ENCODE peak calls at places on chromosome 15, in four cellular contexts. C is glutamatergic neuron; V is effector CD4-positive, alpha-beta T cell; R is NCI-H1092. Q is an unnamed sample.

GRCh38 chr15:58545307-58546065 is 113.7 kb downstream of the LIPC start:
- DNase-seq in C (no peak), R (no peak), V (no peak), Q (no peak)

GRCh38 chr15:40091861-40092415 is 16.7 kb downstream of the BMF start:
- DNase-seq in R (no peak), C (no peak), V (no peak), Q (no peak)

GRCh38 chr15:36468746-36469145 is 110.7 kb upstream of the CDIN1 start:
- DNase-seq in V (no peak), C (no peak), R (no peak), Q (no peak)

GRCh38 chr15:70504305-70504951 is 258.9 kb downstream of the UACA start:
- DNase-seq in V (no peak), R (no peak), C (no peak), Q (no peak)

GRCh38 chr15:39230205-39230916 is 350.5 kb upstream of the THBS1 start:
- DNase-seq in V (no peak), R (no peak), C (no peak), Q (no peak)

GRCh38 chr15:61299060-61299763 is 70.1 kb upstream of the RORA start:
- DNase-seq in R (no peak), V (no peak), C (no peak), Q (no peak)

GRCh38 chr15:50065264-50065663 is 53.8 kb downstream of the ATP8B4 start:
- DNase-seq in C (no peak), V (no peak), R (no peak), Q (no peak)

GRCh38 chr15:89794627-89795241 is 18.6 kb downstream of the MESP2 start:
- DNase-seq in C (no peak), R (no peak), V (no peak), Q (no peak)

GRCh38 chr15:57824186-57824585 is 117.7 kb downstream of the POLR2M start:
- DNase-seq in V (no peak), C (no peak), R (no peak), Q (no peak)

GRCh38 chr15:61528590-61528929 is 299.5 kb upstream of the RORA start:
- DNase-seq in R (no peak), V (no peak), C (no peak), Q (no peak)

GRCh38 chr15:65184305-65184943 is 718 bp downstream of the CLPX start:
- DNase-seq in R (no peak), V (no peak), C (peak), Q (no peak)

GRCh38 chr15:78024141-78024567 is 53.4 kb downstream of the TBC1D2B start:
- DNase-seq in R (no peak), C (no peak), V (no peak), Q (no peak)

GRCh38 chr15:92884459-92884812 is 15.7 kb upstream of the CHD2 start:
- DNase-seq in V (no peak), C (no peak), R (no peak), Q (no peak)

GRCh38 chr15:98914626-98915025 is 93.0 kb downstream of the PGPEP1L start:
- DNase-seq in C (no peak), R (no peak), V (no peak), Q (no peak)

GRCh38 chr15:20645956-20646355 is 104.4 kb upstream of the GOLGA6L6 start:
- DNase-seq in R (no peak), C (no peak), V (no peak), Q (no peak)

GRCh38 chr15:68152342-68152741 is 52.8 kb downstream of the CALML4 start:
- DNase-seq in R (no peak), C (no peak), V (no peak), Q (no peak)

Q was measured in NCI-H510A.